ENCODE peak calls at places on chromosomes 4 and X, in five cellular contexts. P, K, Q, Z and D are unnamed samples.

GRCh38 chr4:153541426-153542096 is 75.4 kb downstream of the TMEM131L start:
- DNase-seq in P (peak; percentile 92), K (no peak), Q (no peak), Z (no peak), D (no peak)

GRCh38 chr4:53744446-53745160 is 153.3 kb upstream of the LNX1 start:
- DNase-seq in P (no peak), K (no peak), Q (no peak), Z (no peak), D (no peak)

GRCh38 chrX:106415276-106415895 is 196.4 kb upstream of the RADX start:
- DNase-seq in P (peak; percentile 43), K (no peak), Q (peak; percentile 21), Z (no peak), D (no peak)

GRCh38 chr4:17165256-17165655 is 266.8 kb upstream of the LDB2 start:
- DNase-seq in P (peak; percentile 76), K (no peak), Q (no peak), Z (no peak), D (no peak)

GRCh38 chr4:1939664-1940509 is 68.7 kb downstream of the NSD2 start:
- DNase-seq in P (peak; percentile 91), K (peak; percentile 30), Q (no peak), Z (no peak), D (no peak)

GRCh38 chr4:1160351-1160750 is 12.0 kb downstream of the SPON2 start:
- DNase-seq in P (no peak), K (no peak), Q (no peak), Z (no peak), D (no peak)

GRCh38 chr4:167873536-167873935 is 218.8 kb upstream of the ANXA10 start:
- DNase-seq in P (no peak), K (no peak), Q (no peak), Z (no peak), D (no peak)

GRCh38 chr4:47562297-47562696 is 77.2 kb downstream of the ATP10D start:
- DNase-seq in P (no peak), K (no peak), Q (no peak), Z (no peak), D (no peak)

GRCh38 chrX:150683536-150684146 is 9.6 kb upstream of the MTMR1 start:
- DNase-seq in P (peak; percentile 56), K (no peak), Q (peak; percentile 37), Z (no peak), D (no peak)

GRCh38 chrX:72079607-72080006 is 52.1 kb downstream of the RTL5 start:
- DNase-seq in P (no peak), K (peak; percentile 37), Q (no peak), Z (no peak), D (no peak)

GRCh38 chrX:150406559-150406958 is 43.4 kb downstream of the MAMLD1 start:
- DNase-seq in P (no peak), K (no peak), Q (no peak), Z (no peak), D (no peak)

GRCh38 chr4:54746228-54746627 is 88.5 kb downstream of the KIT start:
- DNase-seq in P (peak; percentile 43), K (no peak), Q (no peak), Z (no peak), D (peak; percentile 70)